ENCODE peak calls at places on chromosomes 5 and 9, in nine cellular contexts. C, K, L, Y, A, B, H, E and N are unnamed samples.

GRCh38 chr9:21935631-21936030 is 58.6 kb downstream of the CDKN2A start:
- DNase-seq in K (no peak), Y (no peak), E (no peak), H (no peak), L (no peak), B (no peak), A (no peak), C (no peak), N (no peak)

GRCh38 chr5:171874210-171874609 is 88.6 kb downstream of the SMIM23 start:
- DNase-seq in C (no peak), A (no peak), B (no peak), E (no peak), L (no peak), Y (no peak), K (no peak), H (peak), N (peak)

GRCh38 chr9:127723013-127723412 is 7.1 kb downstream of the TTC16 start:
- DNase-seq in K (no peak), H (no peak), C (no peak), Y (no peak), L (no peak), B (no peak), A (no peak), E (no peak), N (no peak)

GRCh38 chr5:78002690-78003089 is 226.6 kb upstream of the TBCA start:
- DNase-seq in E (no peak), L (no peak), B (no peak), C (no peak), H (no peak), Y (no peak), K (no peak), A (no peak), N (no peak)

GRCh38 chr9:109742759-109743388 is 37.1 kb upstream of the PALM2AKAP2 start:
- DNase-seq in K (no peak), A (no peak), B (no peak), E (no peak), H (no peak), C (no peak), Y (no peak), L (no peak), N (no peak)

GRCh38 chr5:111394580-111394979 is 117.8 kb downstream of the STARD4 start:
- DNase-seq in H (peak), K (peak), C (no peak), L (no peak), B (peak), Y (peak), A (no peak), E (no peak), N (peak)

GRCh38 chr5:154603978-154604679 is 126.1 kb upstream of the HAND1 start:
- DNase-seq in B (no peak), E (no peak), C (no peak), L (no peak), K (peak), Y (no peak), A (no peak), H (peak), N (no peak)

GRCh38 chr9:122904466-122904822 is 715 bp downstream of the RC3H2 start:
- DNase-seq in Y (no peak), C (peak), H (peak), B (peak), E (peak), K (peak), L (no peak), A (no peak), N (peak)

GRCh38 chr5:173880306-173880985 is 7.7 kb upstream of the CPEB4 start:
- DNase-seq in L (no peak), K (peak), H (peak), A (no peak), C (no peak), Y (peak), E (no peak), B (no peak), N (no peak)

GRCh38 chr9:89077519-89077918 is 86.3 kb downstream of the S1PR3 start:
- DNase-seq in B (no peak), E (no peak), L (no peak), K (no peak), Y (no peak), H (no peak), C (no peak), A (no peak), N (no peak)